ENCODE peak calls at places on chromosome 1, in seven cellular contexts. One of them, this sample, is unnamed.

GRCh38 chr1:33060579-33061083 is 20.3 kb upstream of the AZIN2 start:
- DNase-seq in astrocyte of the spinal cord: peak
- DNase-seq in RCC 7860: no peak
- DNase-seq in NCI-H1694: no peak
- DNase-seq in mesothelial cell of epicardium: no peak
- DNase-seq in endothelial cell: no peak
- DNase-seq in Calu3: no peak
- DNase-seq in this sample: no peak

GRCh38 chr1:23751050-23751814 is 8.0 kb downstream of the ELOA start:
- DNase-seq in astrocyte of the spinal cord: peak
- DNase-seq in RCC 7860: peak
- DNase-seq in NCI-H1694: peak
- DNase-seq in mesothelial cell of epicardium: no peak
- DNase-seq in endothelial cell: peak
- DNase-seq in Calu3: peak
- DNase-seq in this sample: peak

GRCh38 chr1:36400825-36401601 is 3.3 kb upstream of the LSM10 start:
- DNase-seq in astrocyte of the spinal cord: peak
- DNase-seq in RCC 7860: no peak
- DNase-seq in NCI-H1694: no peak
- DNase-seq in mesothelial cell of epicardium: peak
- DNase-seq in endothelial cell: peak
- DNase-seq in Calu3: no peak
- DNase-seq in this sample: no peak

GRCh38 chr1:228304766-228305395 is 97.0 kb downstream of the OBSCN start:
- DNase-seq in astrocyte of the spinal cord: no peak
- DNase-seq in RCC 7860: no peak
- DNase-seq in NCI-H1694: no peak
- DNase-seq in mesothelial cell of epicardium: peak
- DNase-seq in endothelial cell: no peak
- DNase-seq in Calu3: no peak
- DNase-seq in this sample: no peak

GRCh38 chr1:186643600-186643999 is 36.6 kb downstream of the PTGS2 start:
- DNase-seq in astrocyte of the spinal cord: no peak
- DNase-seq in RCC 7860: no peak
- DNase-seq in NCI-H1694: no peak
- DNase-seq in mesothelial cell of epicardium: no peak
- DNase-seq in endothelial cell: no peak
- DNase-seq in Calu3: no peak
- DNase-seq in this sample: no peak

GRCh38 chr1:75338974-75339483 is 204.8 kb downstream of the LHX8 start:
- DNase-seq in astrocyte of the spinal cord: peak
- DNase-seq in RCC 7860: no peak
- DNase-seq in NCI-H1694: no peak
- DNase-seq in mesothelial cell of epicardium: no peak
- DNase-seq in endothelial cell: no peak
- DNase-seq in Calu3: no peak
- DNase-seq in this sample: no peak

GRCh38 chr1:209045326-209046057 is 538.0 kb upstream of the CAMK1G start:
- DNase-seq in astrocyte of the spinal cord: peak
- DNase-seq in RCC 7860: peak
- DNase-seq in NCI-H1694: no peak
- DNase-seq in mesothelial cell of epicardium: no peak
- DNase-seq in endothelial cell: no peak
- DNase-seq in Calu3: no peak
- DNase-seq in this sample: no peak

GRCh38 chr1:50681931-50682330 is 258.7 kb upstream of the DMRTA2 start:
- DNase-seq in astrocyte of the spinal cord: no peak
- DNase-seq in RCC 7860: no peak
- DNase-seq in NCI-H1694: no peak
- DNase-seq in mesothelial cell of epicardium: no peak
- DNase-seq in endothelial cell: no peak
- DNase-seq in Calu3: no peak
- DNase-seq in this sample: no peak

GRCh38 chr1:1906185-1907097 is 8.6 kb upstream of the CALML6 start:
- DNase-seq in astrocyte of the spinal cord: peak
- DNase-seq in RCC 7860: peak
- DNase-seq in NCI-H1694: peak
- DNase-seq in mesothelial cell of epicardium: no peak
- DNase-seq in endothelial cell: peak
- DNase-seq in Calu3: peak
- DNase-seq in this sample: peak

GRCh38 chr1:90840323-90840722 is 123.2 kb upstream of the BARHL2 start:
- DNase-seq in astrocyte of the spinal cord: no peak
- DNase-seq in RCC 7860: no peak
- DNase-seq in NCI-H1694: no peak
- DNase-seq in mesothelial cell of epicardium: no peak
- DNase-seq in endothelial cell: no peak
- DNase-seq in Calu3: no peak
- DNase-seq in this sample: no peak

GRCh38 chr1:85027242-85027983 is 20.9 kb downstream of the MCOLN3 start:
- DNase-seq in astrocyte of the spinal cord: no peak
- DNase-seq in RCC 7860: no peak
- DNase-seq in NCI-H1694: no peak
- DNase-seq in mesothelial cell of epicardium: no peak
- DNase-seq in endothelial cell: no peak
- DNase-seq in Calu3: no peak
- DNase-seq in this sample: peak

GRCh38 chr1:111615874-111616715 is 3.5 kb upstream of the RAP1A start:
- DNase-seq in astrocyte of the spinal cord: no peak
- DNase-seq in RCC 7860: no peak
- DNase-seq in NCI-H1694: no peak
- DNase-seq in mesothelial cell of epicardium: no peak
- DNase-seq in endothelial cell: no peak
- DNase-seq in Calu3: no peak
- DNase-seq in this sample: no peak

GRCh38 chr1:119047040-119047438 is 58.9 kb upstream of the TBX15 start:
- DNase-seq in astrocyte of the spinal cord: peak
- DNase-seq in RCC 7860: no peak
- DNase-seq in NCI-H1694: no peak
- DNase-seq in mesothelial cell of epicardium: no peak
- DNase-seq in endothelial cell: no peak
- DNase-seq in Calu3: no peak
- DNase-seq in this sample: no peak

GRCh38 chr1:18549896-18550295 is 69.2 kb downstream of the KLHDC7A start:
- DNase-seq in astrocyte of the spinal cord: no peak
- DNase-seq in RCC 7860: no peak
- DNase-seq in NCI-H1694: peak
- DNase-seq in mesothelial cell of epicardium: no peak
- DNase-seq in endothelial cell: no peak
- DNase-seq in Calu3: no peak
- DNase-seq in this sample: no peak

GRCh38 chr1:227673441-227673840 is 61.7 kb downstream of the JMJD4 start:
- DNase-seq in astrocyte of the spinal cord: no peak
- DNase-seq in RCC 7860: no peak
- DNase-seq in NCI-H1694: no peak
- DNase-seq in mesothelial cell of epicardium: no peak
- DNase-seq in endothelial cell: no peak
- DNase-seq in Calu3: no peak
- DNase-seq in this sample: no peak

GRCh38 chr1:204578867-204579664 is 62.9 kb downstream of the MDM4 start:
- DNase-seq in astrocyte of the spinal cord: no peak
- DNase-seq in RCC 7860: no peak
- DNase-seq in NCI-H1694: no peak
- DNase-seq in mesothelial cell of epicardium: no peak
- DNase-seq in endothelial cell: no peak
- DNase-seq in Calu3: peak
- DNase-seq in this sample: no peak

GRCh38 chr1:205512059-205513045 is 7.9 kb downstream of the CDK18 start:
- DNase-seq in astrocyte of the spinal cord: no peak
- DNase-seq in RCC 7860: peak
- DNase-seq in NCI-H1694: no peak
- DNase-seq in mesothelial cell of epicardium: no peak
- DNase-seq in endothelial cell: no peak
- DNase-seq in Calu3: no peak
- DNase-seq in this sample: no peak

GRCh38 chr1:204466416-204467405 is 27.9 kb downstream of the PIK3C2B start:
- DNase-seq in astrocyte of the spinal cord: no peak
- DNase-seq in RCC 7860: no peak
- DNase-seq in NCI-H1694: no peak
- DNase-seq in mesothelial cell of epicardium: no peak
- DNase-seq in endothelial cell: no peak
- DNase-seq in Calu3: no peak
- DNase-seq in this sample: no peak